ENCODE peak calls at places on chromosomes 13 and 19, in five cellular contexts. Z, M, A, X and S are unnamed samples.

GRCh38 chr13:105410602-105411001 is 1124.9 kb downstream of the EFNB2 start:
- DNase-seq in A (peak; percentile 39), M (peak; percentile 55), Z (no peak), X (peak; percentile 63), S (no peak)

GRCh38 chr13:107466326-107466725 is 749.0 kb downstream of the LIG4 start:
- DNase-seq in A (peak; percentile 64), M (no peak), X (no peak), Z (no peak), S (no peak)

GRCh38 chr19:32255566-32256295 is 89.7 kb upstream of the ZNF507 start:
- DNase-seq in M (no peak), X (no peak), A (no peak), Z (no peak), S (no peak)

GRCh38 chr19:3233116-3233515 is 8.7 kb downstream of the CELF5 start:
- DNase-seq in A (no peak), M (no peak), X (no peak), Z (no peak), S (no peak)

GRCh38 chr19:31154021-31154420 is 195.2 kb downstream of the TSHZ3 start:
- DNase-seq in Z (no peak), M (no peak), A (peak; percentile 71), X (no peak), S (no peak)

GRCh38 chr13:113667771-113668490 is 912 bp downstream of the GRK1 start:
- DNase-seq in A (no peak), M (no peak), Z (no peak), X (peak; percentile 41), S (peak; percentile 75)

GRCh38 chr19:4061178-4061682 is 5.5 kb downstream of the ZBTB7A start:
- DNase-seq in X (peak; percentile 97), M (no peak), Z (peak; percentile 67), A (peak; percentile 77), S (peak; percentile 96)

GRCh38 chr19:39080431-39080830 is 3.7 kb upstream of the ACP7 start:
- DNase-seq in A (no peak), M (no peak), X (no peak), Z (no peak), S (no peak)

GRCh38 chr19:4066176-4066606 is 508 bp downstream of the ZBTB7A start:
- DNase-seq in Z (peak; percentile 86), X (no peak), A (no peak), M (no peak), S (peak; percentile 88)

GRCh38 chr19:57321746-57322145 is 1.5 kb downstream of the ZNF543 start:
- DNase-seq in A (no peak), Z (no peak), X (no peak), M (peak; percentile 59), S (no peak)

GRCh38 chr19:45471866-45472556 is 4.2 kb downstream of the FOSB start:
- DNase-seq in X (no peak), Z (no peak), M (no peak), A (no peak), S (no peak)

GRCh38 chr19:42480335-42481095 is 37.8 kb upstream of the CXCL17 start:
- DNase-seq in Z (no peak), X (no peak), A (peak; percentile 47), M (no peak), S (no peak)

GRCh38 chr13:59734393-59734792 is 429.3 kb downstream of the DIAPH3 start:
- DNase-seq in X (no peak), A (no peak), M (no peak), Z (no peak), S (no peak)

GRCh38 chr13:21050288-21051197 is 10.8 kb downstream of the LATS2 start:
- DNase-seq in M (peak; percentile 49), X (no peak), A (no peak), Z (no peak), S (no peak)

GRCh38 chr13:97231118-97231831 is 9.1 kb downstream of the MBNL2 start:
- DNase-seq in M (no peak), A (no peak), X (no peak), Z (no peak), S (no peak)

GRCh38 chr19:54266133-54266532 is 9.1 kb upstream of the LILRB5 start:
- DNase-seq in Z (peak; percentile 60), X (peak; percentile 76), A (peak; percentile 67), M (peak; percentile 65), S (peak; percentile 86)

GRCh38 chr19:4582980-4583842 is 23.7 kb upstream of the SEMA6B start:
- DNase-seq in Z (no peak), X (no peak), A (peak; percentile 90), M (no peak), S (no peak)

GRCh38 chr19:35703343-35703742 is 1.0 kb upstream of the ZBTB32 start:
- DNase-seq in X (no peak), M (no peak), A (no peak), Z (no peak), S (no peak)

DNA sequence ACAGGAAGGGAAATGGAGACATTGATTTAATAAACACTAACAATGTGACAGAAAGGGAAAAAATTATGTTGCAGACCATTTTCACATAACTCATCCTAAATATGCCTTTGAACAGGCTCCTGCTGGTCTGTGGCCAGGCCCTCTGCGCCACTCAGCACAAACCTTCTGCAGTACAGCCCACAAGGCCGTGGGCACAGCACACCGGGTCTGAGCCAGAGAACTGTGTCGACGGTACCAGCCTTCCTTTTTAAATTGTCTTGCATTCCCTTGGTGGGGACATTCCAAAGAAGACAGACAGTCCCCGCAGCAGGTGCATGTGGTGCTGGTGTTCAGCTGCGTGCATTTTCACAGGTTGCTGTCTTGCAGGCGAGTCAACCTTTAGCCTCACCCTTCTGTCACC is 135.7 kb downstream of the SHISA2 start:
- DNase-seq in M (no peak), X (no peak), A (no peak), Z (no peak), S (no peak)
- TF ChIP-seq POLR2A in M (no peak), X (no peak), A (no peak), Z (no peak), S (no peak)

GRCh38 chr19:14118165-14119051 is 846 bp upstream of the PRKACA start:
- DNase-seq in M (peak; percentile 96), Z (peak; percentile 86), A (no peak), X (peak; percentile 90), S (peak; percentile 93)
- TF ChIP-seq POLR2A in M (peak; percentile 53), Z (peak; percentile 56), A (peak; percentile 25), X (peak; percentile 74), S (peak; percentile 51)

GRCh38 chr19:49499030-49499670 is 2.9 kb downstream of the RPS11 start:
- DNase-seq in X (no peak), M (no peak), A (no peak), Z (no peak), S (no peak)

GRCh38 chr19:49497790-49498106 is 1.5 kb downstream of the RPS11 start:
- DNase-seq in X (no peak), M (no peak), A (no peak), Z (peak; percentile 54), S (no peak)

GRCh38 chr19:49498475-49498874 is 2.2 kb downstream of the RPS11 start:
- DNase-seq in A (no peak), M (no peak), X (no peak), Z (no peak), S (no peak)

GRCh38 chr19:49496574-49497008 is 357 bp downstream of the RPS11 start:
- DNase-seq in M (no peak), A (no peak), Z (no peak), X (no peak), S (no peak)

GRCh38 chr19:49497047-49497789 is 984 bp downstream of the RPS11 start:
- DNase-seq in M (peak; percentile 87), Z (no peak), A (no peak), X (no peak), S (peak; percentile 88)
- TF ChIP-seq POLR2A in M (peak; percentile 38), Z (no peak), A (no peak), X (peak; percentile 36), S (no peak)

GRCh38 chr19:11379857-11380350 is 4.2 kb downstream of the EPOR start:
- DNase-seq in M (no peak), A (no peak), X (no peak), Z (no peak), S (no peak)

GRCh38 chr19:11378319-11379189 is 4.1 kb downstream of the SWSAP1 start:
- DNase-seq in M (peak; percentile 61), A (peak; percentile 89), X (no peak), Z (peak; percentile 56), S (no peak)

GRCh38 chr19:11381535-11382369 is 2.4 kb downstream of the EPOR start:
- DNase-seq in A (peak; percentile 91), Z (peak; percentile 66), X (peak; percentile 70), M (peak; percentile 95), S (peak; percentile 89)

GRCh38 chr19:11382898-11383705 is 1.0 kb downstream of the EPOR start:
- DNase-seq in M (peak; percentile 72), X (peak; percentile 72), Z (no peak), A (no peak), S (peak; percentile 75)

DNA sequence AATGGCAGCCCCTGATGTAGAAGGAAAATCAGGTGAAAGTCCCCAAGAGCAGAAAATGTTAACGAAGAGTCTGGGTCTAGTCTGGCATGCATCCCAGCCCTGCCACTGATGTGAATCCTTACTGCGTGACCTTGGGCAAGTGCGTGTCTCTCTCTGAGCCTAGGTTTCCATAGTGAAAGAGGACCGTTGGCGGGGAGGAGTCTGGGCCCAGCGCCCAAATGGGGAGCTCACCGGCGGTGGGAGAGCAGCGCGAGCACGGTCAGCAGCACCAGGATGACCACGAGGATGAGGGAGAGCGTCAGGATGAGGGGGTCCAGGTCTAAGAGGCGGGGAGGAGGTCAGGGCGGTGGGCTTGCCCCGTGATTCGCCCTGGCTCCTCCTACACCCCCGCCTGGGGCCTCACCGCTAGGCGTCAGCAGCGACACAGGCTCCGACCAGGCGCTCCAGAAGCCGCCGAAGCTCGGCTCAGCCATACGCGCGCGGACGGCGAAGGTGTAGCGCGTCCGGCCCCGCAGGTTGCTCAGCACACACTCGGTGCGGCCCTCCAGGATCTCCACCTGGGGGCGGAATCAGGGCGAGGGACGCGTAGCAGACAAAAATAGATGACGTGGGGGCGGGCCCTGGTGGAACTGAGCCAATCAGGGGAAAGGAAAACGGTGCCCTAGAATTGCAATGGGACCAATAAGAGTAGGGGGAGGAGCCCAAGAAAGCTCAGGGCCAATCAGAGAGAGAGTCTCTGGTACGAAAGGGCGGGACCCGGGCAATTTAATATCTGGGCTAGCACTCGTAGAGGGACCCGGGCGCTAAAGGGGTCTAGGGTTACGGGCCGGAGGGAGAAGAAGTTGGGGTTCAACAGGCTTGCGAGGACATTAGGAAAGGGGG is 3.2 kb downstream of the EPOR start:
- DNase-seq in M (peak; percentile 97), Z (peak; percentile 95), X (peak; percentile 95), A (peak; percentile 93), S (peak; percentile 97)
- TF ChIP-seq POLR2A in M (peak; percentile 40), Z (peak; percentile 80), X (peak; percentile 85), A (peak; percentile 85), S (no peak)